ENCODE peak calls at places on chromosomes 4 and X, in six cellular contexts. S is esophagus squamous epithelium, K is EL, Q is dermis microvascular lymphatic vessel endothelial cell, A is GM12865, D is BE2C. O is an unnamed sample.

GRCh38 chrX:153469811-153470410 is 465 bp downstream of the HAUS7 start:
- DNase-seq in K (peak), S (no peak), Q (no peak), D (peak), A (peak), O (no peak)

GRCh38 chr4:109072595-109072994 is 229.9 kb downstream of the COL25A1 start:
- DNase-seq in Q (no peak), K (peak), D (no peak), A (no peak), S (no peak), O (peak)

GRCh38 chrX:39855748-39856129 is 242.0 kb downstream of the BCOR start:
- DNase-seq in A (peak), K (peak), S (peak), Q (peak), D (peak), O (no peak)

GRCh38 chr4:123435246-123436113 is 38.9 kb downstream of the SPRY1 start:
- DNase-seq in Q (no peak), K (no peak), A (no peak), D (no peak), S (no peak), O (no peak)

GRCh38 chr4:8278421-8279287 is 9.1 kb downstream of the HTRA3 start:
- DNase-seq in K (peak), S (no peak), A (no peak), D (no peak), Q (no peak), O (peak)

GRCh38 chrX:16897445-16897844 is 27.3 kb upstream of the RBBP7 start:
- DNase-seq in S (no peak), K (no peak), Q (no peak), A (no peak), D (no peak), O (no peak)

GRCh38 chr4:5710962-5711478 is at the start of gene EVC:
- DNase-seq in K (peak), A (no peak), S (no peak), Q (peak), D (peak), O (peak)

GRCh38 chrX:76127341-76127740 is 45.5 kb upstream of the PBDC1 start:
- DNase-seq in S (no peak), Q (no peak), K (no peak), A (peak), D (no peak), O (no peak)

GRCh38 chr4:90127223-90127705 is at the start of gene CCSER1:
- DNase-seq in S (peak), A (peak), Q (no peak), K (no peak), D (peak), O (no peak)

GRCh38 chrX:107711521-107712041 is 64.0 kb downstream of the TSC22D3 start:
- DNase-seq in D (no peak), A (no peak), K (no peak), S (no peak), Q (no peak), O (no peak)

GRCh38 chr4:150625033-150625432 is 43.1 kb downstream of the MAB21L2 start:
- DNase-seq in K (no peak), S (no peak), A (no peak), D (no peak), Q (no peak), O (no peak)

GRCh38 chr4:14679906-14680305 is 322.4 kb upstream of the CPEB2 start:
- DNase-seq in S (no peak), Q (no peak), A (no peak), K (peak), D (no peak), O (no peak)

GRCh38 chr4:139912423-139912822 is 241.6 kb downstream of the MAML3 start:
- DNase-seq in K (no peak), Q (no peak), D (no peak), A (no peak), S (no peak), O (no peak)

GRCh38 chr4:21948347-21949072 is at the start of gene KCNIP4:
- DNase-seq in K (peak), Q (no peak), A (no peak), D (peak), S (no peak), O (no peak)

GRCh38 chr4:81631958-81632439 is 160.3 kb upstream of the RASGEF1B start:
- DNase-seq in K (peak), A (no peak), S (no peak), D (no peak), Q (no peak), O (peak)

GRCh38 chrX:76159453-76159852 is 13.4 kb upstream of the PBDC1 start:
- DNase-seq in A (no peak), K (no peak), Q (no peak), D (no peak), S (no peak), O (no peak)

GRCh38 chr4:185141777-185142176 is 1.3 kb upstream of the SLC25A4 start:
- DNase-seq in S (no peak), K (no peak), D (no peak), Q (no peak), A (no peak), O (no peak)

GRCh38 chrX:56130436-56130835 is 101.7 kb upstream of the KLF8 start:
- DNase-seq in Q (no peak), D (no peak), K (no peak), A (no peak), S (no peak), O (no peak)

GRCh38 chr4:111283066-111283677 is 660.3 kb upstream of the PITX2 start:
- DNase-seq in Q (peak), S (no peak), K (peak), D (peak), A (peak), O (no peak)

O was measured in AG09319.